ENCODE peak calls at places on chromosomes 5 and 9, in five cellular contexts. A, Q, H, E and V are unnamed samples.

GRCh38 chr9:5879419-5880181 is 11.1 kb upstream of the MLANA start:
- DNase-seq in E (peak), A (no peak), Q (no peak), H (peak), V (peak)

GRCh38 chr9:127418037-127418471 is 6.1 kb upstream of the ZNF79 start:
- DNase-seq in E (no peak), Q (no peak), H (no peak), A (no peak), V (no peak)

GRCh38 chr5:93954421-93955069 is 213.1 kb upstream of the POU5F2 start:
- DNase-seq in Q (no peak), A (no peak), E (no peak), H (no peak), V (no peak)

GRCh38 chr5:13516195-13516594 is 428.3 kb downstream of the DNAH5 start:
- DNase-seq in H (no peak), Q (no peak), E (no peak), A (no peak), V (peak)

GRCh38 chr9:78363221-78363620 is 66.3 kb downstream of the PSAT1 start:
- DNase-seq in Q (no peak), H (peak), E (peak), A (no peak), V (no peak)

GRCh38 chr5:150289551-150290390 is at the start of gene CAMK2A:
- DNase-seq in A (no peak), H (no peak), E (no peak), Q (no peak), V (peak)

GRCh38 chr5:74352256-74352655 is 288.3 kb downstream of the ENC1 start:
- DNase-seq in E (no peak), H (no peak), A (no peak), Q (no peak), V (no peak)

GRCh38 chr9:76371901-76372300 is 22.3 kb downstream of the RFK start:
- DNase-seq in Q (peak), E (no peak), H (peak), A (no peak), V (peak)

GRCh38 chr5:65076251-65076869 is 307.6 kb downstream of the CWC27 start:
- DNase-seq in A (no peak), H (peak), E (peak), Q (peak), V (peak)

GRCh38 chr5:14257995-14258403 is 114.9 kb downstream of the TRIO start:
- DNase-seq in E (no peak), Q (no peak), A (no peak), H (no peak), V (no peak)

GRCh38 chr5:150114773-150115408 is 28.5 kb upstream of the CSF1R start:
- DNase-seq in H (no peak), A (peak), E (no peak), Q (no peak), V (no peak)

GRCh38 chr5:109250533-109251329 is 159.0 kb downstream of the PJA2 start:
- DNase-seq in A (no peak), E (no peak), H (no peak), Q (no peak), V (no peak)

GRCh38 chr9:31272456-31273295 is 1111.8 kb upstream of the ACO1 start:
- DNase-seq in H (no peak), Q (no peak), E (peak), A (no peak), V (peak)

GRCh38 chr9:111897831-111898144 is 1.2 kb downstream of the UGCG start:
- DNase-seq in E (no peak), A (no peak), Q (no peak), H (peak), V (peak)

GRCh38 chr5:107476783-107477182 is 194.0 kb downstream of the EFNA5 start:
- DNase-seq in E (peak), Q (no peak), H (no peak), A (no peak), V (peak)

GRCh38 chr9:78680196-78680595 is 383.3 kb downstream of the PSAT1 start:
- DNase-seq in H (no peak), Q (no peak), E (no peak), A (no peak), V (no peak)

GRCh38 chr9:137907776-137908175 is 30.2 kb downstream of the CACNA1B start:
- DNase-seq in A (no peak), Q (no peak), H (no peak), E (no peak), V (no peak)

GRCh38 chr5:124065508-124065907 is 553.5 kb downstream of the CSNK1G3 start:
- DNase-seq in Q (no peak), A (no peak), H (no peak), E (no peak), V (no peak)

GRCh38 chr5:148746826-148747535 is 79.4 kb upstream of the ADRB2 start:
- DNase-seq in E (no peak), Q (no peak), A (no peak), H (no peak), V (peak)

GRCh38 chr5:112628219-112628618 is 109.5 kb upstream of the APC start:
- DNase-seq in Q (no peak), A (no peak), H (no peak), E (peak), V (no peak)

GRCh38 chr9:98575379-98576346 is 133.1 kb downstream of the GABBR2 start:
- DNase-seq in A (no peak), E (no peak), Q (peak), H (peak), V (peak)

GRCh38 chr5:65672787-65673186 is 48.0 kb downstream of the SHLD3 start:
- DNase-seq in Q (peak), E (no peak), H (no peak), A (no peak), V (peak)

GRCh38 chr5:93572773-93573626 is 8.0 kb downstream of the NR2F1-AS1 start:
- DNase-seq in H (peak), A (no peak), Q (no peak), E (no peak), V (peak)

GRCh38 chr9:36189978-36190377 is 743 bp upstream of the CLTA start:
- DNase-seq in E (peak), A (no peak), Q (no peak), H (no peak), V (no peak)

GRCh38 chr5:126811515-126812198 is 34.7 kb downstream of the LMNB1 start:
- DNase-seq in A (no peak), Q (no peak), E (no peak), H (peak), V (peak)

GRCh38 chr5:81971694-81972495 is at the start of gene ATG10:
- DNase-seq in H (peak), A (peak), E (peak), Q (peak), V (peak)

GRCh38 chr5:77491783-77492652 is at the start of gene WDR41:
- DNase-seq in E (peak), Q (peak), A (peak), H (peak), V (peak)
- TF ChIP-seq CTCF in E (peak), Q (peak), A (peak), H (peak), V (peak)

DNA sequence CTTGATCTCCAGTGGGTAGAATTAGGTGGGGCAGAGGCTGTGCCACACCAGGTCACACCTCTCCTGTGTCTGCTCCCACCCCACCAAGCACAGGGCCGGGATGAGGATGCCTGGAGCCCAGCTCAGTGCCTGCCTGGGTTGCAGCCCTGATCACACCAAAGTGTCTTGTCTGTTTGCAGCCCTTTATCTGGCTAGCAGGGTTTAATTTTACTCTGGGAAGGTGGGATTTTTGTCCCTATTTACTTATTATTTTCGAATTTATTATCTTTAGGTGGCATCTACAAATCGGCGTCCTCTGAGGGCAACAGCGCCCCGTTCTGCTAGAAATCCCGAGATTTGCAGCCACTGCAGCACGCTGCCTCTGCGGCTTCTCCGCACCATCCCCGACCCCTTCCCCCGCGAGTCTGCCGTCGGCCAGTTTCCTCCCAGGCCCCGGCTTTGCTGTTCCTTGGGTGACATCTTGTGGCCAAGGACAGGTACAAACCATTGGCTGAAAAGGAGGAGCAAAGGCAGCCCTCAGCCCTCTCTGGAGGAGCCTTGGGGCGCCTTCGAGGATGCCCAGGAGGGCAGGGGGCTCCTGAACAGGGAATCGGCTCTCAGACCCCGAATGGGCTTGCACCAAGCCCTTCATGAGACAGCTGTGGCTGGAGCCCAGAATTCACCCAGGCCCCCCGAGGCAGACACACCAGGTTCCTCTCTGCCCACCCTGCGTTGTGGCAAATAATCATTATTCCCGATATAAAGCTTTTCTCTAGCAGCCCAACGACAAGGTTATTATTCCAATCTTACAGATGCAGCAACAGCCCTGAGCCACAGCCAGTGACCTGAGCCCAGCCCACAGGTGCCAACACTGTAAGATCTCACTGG is 113.0 kb downstream of the GAPVD1 start:
- DNase-seq in Q (peak), E (peak), A (no peak), H (peak), V (peak)
- H3K4me3 ChIP-seq in Q (peak), E (peak), A (no peak), H (peak), V (peak)

DNA sequence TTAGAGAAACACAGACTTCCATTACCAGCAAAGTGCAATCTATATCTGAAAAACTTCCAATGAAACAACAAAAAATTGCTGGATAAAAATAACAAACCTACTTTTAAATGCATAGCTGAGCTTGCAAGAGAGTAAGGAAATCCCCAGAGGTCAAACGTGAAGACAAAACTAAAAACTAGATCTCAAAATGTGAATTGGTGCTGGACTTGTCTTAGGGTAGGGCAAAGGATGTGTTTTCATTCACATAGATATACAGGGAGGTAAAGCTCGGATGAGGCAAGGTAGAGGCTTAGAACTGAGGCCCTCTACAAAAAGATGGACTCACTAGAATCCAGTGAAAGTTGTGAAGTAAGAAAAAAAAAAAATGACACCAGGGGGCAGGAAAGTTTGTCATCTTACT is 13.6 kb upstream of the RASA1 start:
- DNase-seq in E (no peak), A (no peak), H (no peak), Q (no peak), V (no peak)
- TF ChIP-seq CTCF in E (no peak), A (no peak), H (no peak), Q (no peak), V (no peak)

GRCh38 chr5:144249755-144250464 is 79.2 kb downstream of the KCTD16 start:
- DNase-seq in E (no peak), Q (no peak), A (no peak), H (no peak), V (no peak)
- H3K4me3 ChIP-seq in E (no peak), Q (no peak), A (no peak), H (no peak), V (no peak)

DNA sequence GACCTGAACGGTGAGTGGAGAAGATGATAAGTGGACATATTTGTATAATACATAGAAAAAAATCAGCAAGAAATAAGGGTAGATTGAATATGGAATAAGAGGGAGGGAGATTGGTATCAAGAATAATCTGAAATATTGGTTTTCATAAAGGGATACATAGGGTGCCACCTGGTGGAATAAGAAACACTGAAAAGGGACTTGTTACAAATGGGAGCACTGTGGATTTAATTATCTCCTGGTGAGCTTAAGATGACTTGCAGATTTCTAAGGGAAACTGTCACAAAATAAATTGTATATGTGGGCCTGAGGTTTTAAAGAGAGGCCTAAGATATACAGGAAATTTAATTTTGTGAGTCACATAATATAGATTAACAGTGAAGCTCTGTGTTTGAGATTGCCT is 1403.5 kb upstream of the CDH18 start:
- DNase-seq in Q (no peak), H (peak), E (peak), A (no peak), V (peak)
- TF ChIP-seq CTCF in Q (peak), H (peak), E (peak), A (no peak), V (peak)

GRCh38 chr5:36298546-36298945 is 3.2 kb downstream of the RANBP3L start:
- DNase-seq in H (peak), A (no peak), E (no peak), Q (no peak), V (no peak)
- H3K4me3 ChIP-seq in H (no peak), A (no peak), E (no peak), Q (no peak), V (no peak)

GRCh38 chr5:146390469-146390868 is 51.8 kb downstream of the POU4F3 start:
- DNase-seq in A (no peak), H (no peak), Q (no peak), E (no peak), V (no peak)
- TF ChIP-seq CTCF in A (no peak), H (peak), Q (peak), E (peak), V (no peak)